ENCODE peak calls at places on chromosomes 13 and 19, in ten cellular contexts. One of them, this sample, is unnamed.
A peak's percentile ranks its signal among the peaks of the same experiment; 100 is the strongest.

GRCh38 chr13:30870049-30870884 is 35.8 kb upstream of the MEDAG start:
- DNase-seq in SK-N-SH: no peak
- DNase-seq in coronary artery: peak; percentile 95
- DNase-seq in lung: peak; percentile 57
- DNase-seq in WTC11: peak; percentile 83
- DNase-seq in foreskin fibroblast: peak; percentile 98
- DNase-seq in ovary: peak; percentile 92
- DNase-seq in MCF 10A: peak; percentile 73
- DNase-seq in left ventricle myocardium inferior: peak; percentile 64
- DNase-seq in PC-9: peak; percentile 78
- DNase-seq in this sample: no peak

GRCh38 chr13:109569938-109570711 is 216.3 kb downstream of the IRS2 start:
- DNase-seq in SK-N-SH: no peak
- DNase-seq in coronary artery: no peak
- DNase-seq in lung: no peak
- DNase-seq in WTC11: no peak
- DNase-seq in foreskin fibroblast: no peak
- DNase-seq in ovary: no peak
- DNase-seq in MCF 10A: no peak
- DNase-seq in left ventricle myocardium inferior: no peak
- DNase-seq in PC-9: no peak
- DNase-seq in this sample: no peak

GRCh38 chr13:28636677-28637317 is 22.1 kb upstream of the POMP start:
- DNase-seq in SK-N-SH: peak; percentile 64
- DNase-seq in coronary artery: no peak
- DNase-seq in lung: peak; percentile 58
- DNase-seq in WTC11: peak; percentile 68
- DNase-seq in foreskin fibroblast: peak; percentile 88
- DNase-seq in ovary: peak; percentile 41
- DNase-seq in MCF 10A: peak; percentile 75
- DNase-seq in left ventricle myocardium inferior: no peak
- DNase-seq in PC-9: peak; percentile 74
- DNase-seq in this sample: peak; percentile 69

GRCh38 chr19:6551607-6552450 is 21.0 kb downstream of the TNFSF9 start:
- DNase-seq in SK-N-SH: peak; percentile 70
- DNase-seq in coronary artery: no peak
- DNase-seq in lung: no peak
- DNase-seq in WTC11: peak; percentile 82
- DNase-seq in foreskin fibroblast: no peak
- DNase-seq in ovary: no peak
- DNase-seq in MCF 10A: no peak
- DNase-seq in left ventricle myocardium inferior: no peak
- DNase-seq in PC-9: no peak
- DNase-seq in this sample: no peak

GRCh38 chr13:106096661-106097092 is 438.8 kb downstream of the EFNB2 start:
- DNase-seq in SK-N-SH: no peak
- DNase-seq in coronary artery: no peak
- DNase-seq in lung: no peak
- DNase-seq in WTC11: no peak
- DNase-seq in foreskin fibroblast: peak; percentile 53
- DNase-seq in ovary: no peak
- DNase-seq in MCF 10A: peak; percentile 63
- DNase-seq in left ventricle myocardium inferior: no peak
- DNase-seq in PC-9: peak; percentile 97
- DNase-seq in this sample: no peak

GRCh38 chr19:3761382-3762129 is at the start of gene APBA3:
- DNase-seq in SK-N-SH: peak; percentile 96
- DNase-seq in coronary artery: peak; percentile 93
- DNase-seq in lung: peak; percentile 92
- DNase-seq in WTC11: peak; percentile 98
- DNase-seq in foreskin fibroblast: peak; percentile 95
- DNase-seq in ovary: peak; percentile 96
- DNase-seq in MCF 10A: peak; percentile 93
- DNase-seq in left ventricle myocardium inferior: peak; percentile 92
- DNase-seq in PC-9: peak; percentile 58
- DNase-seq in this sample: peak; percentile 98

GRCh38 chr13:110915874-110916670 is 1.2 kb upstream of the ANKRD10 start:
- DNase-seq in SK-N-SH: no peak
- DNase-seq in coronary artery: no peak
- DNase-seq in lung: no peak
- DNase-seq in WTC11: no peak
- DNase-seq in foreskin fibroblast: peak; percentile 55
- DNase-seq in ovary: no peak
- DNase-seq in MCF 10A: peak; percentile 7
- DNase-seq in left ventricle myocardium inferior: no peak
- DNase-seq in PC-9: peak; percentile 60
- DNase-seq in this sample: no peak

GRCh38 chr19:18044825-18045304 is 36.9 kb downstream of the ARRDC2 start:
- DNase-seq in SK-N-SH: no peak
- DNase-seq in coronary artery: peak; percentile 84
- DNase-seq in lung: peak; percentile 63
- DNase-seq in WTC11: peak; percentile 54
- DNase-seq in foreskin fibroblast: peak; percentile 79
- DNase-seq in ovary: peak; percentile 44
- DNase-seq in MCF 10A: peak; percentile 83
- DNase-seq in left ventricle myocardium inferior: peak; percentile 74
- DNase-seq in PC-9: peak; percentile 60
- DNase-seq in this sample: no peak

GRCh38 chr13:113732961-113733950 is 25.8 kb upstream of the TMEM255B start:
- DNase-seq in SK-N-SH: no peak
- DNase-seq in coronary artery: no peak
- DNase-seq in lung: no peak
- DNase-seq in WTC11: no peak
- DNase-seq in foreskin fibroblast: no peak
- DNase-seq in ovary: no peak
- DNase-seq in MCF 10A: no peak
- DNase-seq in left ventricle myocardium inferior: no peak
- DNase-seq in PC-9: no peak
- DNase-seq in this sample: no peak

GRCh38 chr13:66805657-66806056 is 424.5 kb downstream of the PCDH9 start:
- DNase-seq in SK-N-SH: no peak
- DNase-seq in coronary artery: no peak
- DNase-seq in lung: no peak
- DNase-seq in WTC11: no peak
- DNase-seq in foreskin fibroblast: peak; percentile 47
- DNase-seq in ovary: no peak
- DNase-seq in MCF 10A: peak; percentile 79
- DNase-seq in left ventricle myocardium inferior: no peak
- DNase-seq in PC-9: no peak
- DNase-seq in this sample: no peak

GRCh38 chr13:32849369-32849768 is 166.9 kb upstream of the KL start:
- DNase-seq in SK-N-SH: no peak
- DNase-seq in coronary artery: no peak
- DNase-seq in lung: no peak
- DNase-seq in WTC11: no peak
- DNase-seq in foreskin fibroblast: no peak
- DNase-seq in ovary: no peak
- DNase-seq in MCF 10A: no peak
- DNase-seq in left ventricle myocardium inferior: no peak
- DNase-seq in PC-9: no peak
- DNase-seq in this sample: no peak

GRCh38 chr13:99421758-99422555 is 79.3 kb upstream of the TM9SF2 start:
- DNase-seq in SK-N-SH: no peak
- DNase-seq in coronary artery: no peak
- DNase-seq in lung: no peak
- DNase-seq in WTC11: no peak
- DNase-seq in foreskin fibroblast: no peak
- DNase-seq in ovary: peak; percentile 12
- DNase-seq in MCF 10A: no peak
- DNase-seq in left ventricle myocardium inferior: no peak
- DNase-seq in PC-9: no peak
- DNase-seq in this sample: no peak

GRCh38 chr13:35475960-35476943 is at the start of gene MAB21L1:
- DNase-seq in SK-N-SH: peak; percentile 90
- DNase-seq in coronary artery: no peak
- DNase-seq in lung: no peak
- DNase-seq in WTC11: no peak
- DNase-seq in foreskin fibroblast: peak; percentile 97
- DNase-seq in ovary: no peak
- DNase-seq in MCF 10A: no peak
- DNase-seq in left ventricle myocardium inferior: no peak
- DNase-seq in PC-9: no peak
- DNase-seq in this sample: peak; percentile 48

GRCh38 chr13:83498486-83499190 is 383.6 kb downstream of the SLITRK1 start:
- DNase-seq in SK-N-SH: no peak
- DNase-seq in coronary artery: no peak
- DNase-seq in lung: no peak
- DNase-seq in WTC11: no peak
- DNase-seq in foreskin fibroblast: peak; percentile 69
- DNase-seq in ovary: no peak
- DNase-seq in MCF 10A: peak; percentile 70
- DNase-seq in left ventricle myocardium inferior: no peak
- DNase-seq in PC-9: peak; percentile 60
- DNase-seq in this sample: no peak

GRCh38 chr19:3404324-3405260 is 38.2 kb downstream of the NFIC start:
- DNase-seq in SK-N-SH: peak; percentile 66
- DNase-seq in coronary artery: peak; percentile 95
- DNase-seq in lung: peak; percentile 86
- DNase-seq in WTC11: no peak
- DNase-seq in foreskin fibroblast: peak; percentile 97
- DNase-seq in ovary: peak; percentile 93
- DNase-seq in MCF 10A: no peak
- DNase-seq in left ventricle myocardium inferior: peak; percentile 89
- DNase-seq in PC-9: no peak
- DNase-seq in this sample: no peak

DNA sequence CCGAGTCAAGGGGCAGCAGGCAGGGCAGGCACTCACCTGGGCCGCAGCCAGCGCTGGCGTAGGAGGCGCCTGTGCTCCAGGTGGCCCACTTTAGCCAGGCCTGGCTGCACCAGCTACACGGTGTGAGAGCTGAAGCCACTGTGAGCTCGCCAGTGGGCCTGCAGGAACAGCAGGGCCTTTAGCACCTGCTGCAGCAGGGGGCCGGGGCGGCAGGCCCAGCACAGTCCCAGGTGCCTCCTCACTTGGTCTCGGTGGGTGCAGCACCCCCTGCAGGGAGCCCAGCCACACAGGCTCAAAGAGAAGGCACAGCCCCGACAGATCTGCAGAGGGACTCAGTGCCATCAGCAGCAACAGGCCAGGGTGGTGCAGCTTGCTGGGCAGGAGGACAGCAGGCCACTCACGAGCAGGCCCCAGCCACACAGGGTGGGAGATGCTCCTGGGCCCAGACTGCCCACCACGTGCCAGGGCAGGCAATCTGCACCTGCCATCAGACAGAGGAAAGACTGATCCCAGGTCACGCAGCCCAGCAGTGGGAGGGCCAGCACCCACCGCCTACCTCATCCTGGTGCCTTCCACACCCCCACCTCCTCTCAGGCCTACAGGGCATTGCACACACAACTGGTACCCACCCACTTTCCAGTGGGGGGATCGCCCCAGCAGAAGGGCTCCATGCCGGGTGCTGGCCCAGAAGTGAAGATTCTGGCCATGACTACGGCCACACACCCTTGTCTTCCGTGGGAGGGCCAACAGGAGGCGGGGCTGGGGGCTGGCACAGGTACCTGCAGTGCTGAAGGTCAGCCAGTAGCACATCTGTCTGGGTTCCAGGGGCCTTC is 15.8 kb downstream of the ARHGAP33 start:
- DNase-seq in SK-N-SH: no peak
- DNase-seq in coronary artery: no peak
- DNase-seq in lung: no peak
- DNase-seq in WTC11: no peak
- DNase-seq in foreskin fibroblast: no peak
- DNase-seq in ovary: peak; percentile 40
- DNase-seq in MCF 10A: no peak
- DNase-seq in left ventricle myocardium inferior: no peak
- DNase-seq in PC-9: no peak
- DNase-seq in this sample: no peak
- TF ChIP-seq CTCF in SK-N-SH: peak; percentile 18
- TF ChIP-seq CTCF in coronary artery: no peak
- TF ChIP-seq CTCF in lung: no peak
- TF ChIP-seq CTCF in WTC11: no peak
- TF ChIP-seq CTCF in foreskin fibroblast: no peak
- TF ChIP-seq CTCF in ovary: no peak
- TF ChIP-seq CTCF in MCF 10A: no peak
- TF ChIP-seq CTCF in left ventricle myocardium inferior: peak; percentile 10
- TF ChIP-seq CTCF in PC-9: no peak
- TF ChIP-seq CTCF in this sample: peak; percentile 24

DNA sequence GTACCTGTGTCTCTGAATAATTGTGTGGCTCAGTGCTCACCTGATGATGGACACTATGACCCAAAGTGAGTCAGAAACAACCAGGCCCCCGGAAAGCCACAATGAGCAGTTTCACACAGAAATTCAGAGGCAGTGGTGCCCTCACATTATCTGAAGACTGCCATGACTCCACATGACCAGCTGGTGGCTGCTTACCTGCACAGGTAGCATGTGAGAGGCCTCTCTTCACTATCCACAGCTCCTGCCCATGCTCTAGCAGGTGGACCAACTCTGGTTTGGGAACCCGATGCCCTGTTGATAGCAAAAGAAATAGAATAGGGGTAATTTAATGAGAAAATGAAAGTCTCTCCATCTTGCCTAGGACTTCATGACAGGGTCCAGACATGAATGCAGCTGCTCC is 7.2 kb downstream of the ZNF550 start:
- DNase-seq in SK-N-SH: no peak
- DNase-seq in coronary artery: no peak
- DNase-seq in lung: no peak
- DNase-seq in WTC11: peak; percentile 12
- DNase-seq in foreskin fibroblast: no peak
- DNase-seq in ovary: no peak
- DNase-seq in MCF 10A: no peak
- DNase-seq in left ventricle myocardium inferior: no peak
- DNase-seq in PC-9: no peak
- DNase-seq in this sample: no peak
- TF ChIP-seq CTCF in SK-N-SH: no peak
- TF ChIP-seq CTCF in coronary artery: no peak
- TF ChIP-seq CTCF in lung: no peak
- TF ChIP-seq CTCF in WTC11: no peak
- TF ChIP-seq CTCF in foreskin fibroblast: no peak
- TF ChIP-seq CTCF in ovary: no peak
- TF ChIP-seq CTCF in MCF 10A: no peak
- TF ChIP-seq CTCF in left ventricle myocardium inferior: no peak
- TF ChIP-seq CTCF in PC-9: no peak
- TF ChIP-seq CTCF in this sample: no peak

GRCh38 chr19:8593931-8594330 is 16.6 kb downstream of the ADAMTS10 start:
- DNase-seq in SK-N-SH: no peak
- DNase-seq in coronary artery: no peak
- DNase-seq in lung: no peak
- DNase-seq in WTC11: no peak
- DNase-seq in foreskin fibroblast: no peak
- DNase-seq in ovary: no peak
- DNase-seq in MCF 10A: no peak
- DNase-seq in left ventricle myocardium inferior: no peak
- DNase-seq in PC-9: no peak
- DNase-seq in this sample: no peak
- TF ChIP-seq CTCF in SK-N-SH: peak; percentile 41
- TF ChIP-seq CTCF in coronary artery: no peak
- TF ChIP-seq CTCF in lung: no peak
- TF ChIP-seq CTCF in WTC11: no peak
- TF ChIP-seq CTCF in foreskin fibroblast: no peak
- TF ChIP-seq CTCF in ovary: no peak
- TF ChIP-seq CTCF in MCF 10A: no peak
- TF ChIP-seq CTCF in left ventricle myocardium inferior: peak; percentile 30
- TF ChIP-seq CTCF in PC-9: peak; percentile 48
- TF ChIP-seq CTCF in this sample: peak; percentile 37

GRCh38 chr19:56191115-56191514 is 6.5 kb downstream of the ZSCAN5B start:
- DNase-seq in SK-N-SH: no peak
- DNase-seq in coronary artery: no peak
- DNase-seq in lung: no peak
- DNase-seq in WTC11: peak; percentile 65
- DNase-seq in foreskin fibroblast: no peak
- DNase-seq in ovary: no peak
- DNase-seq in MCF 10A: no peak
- DNase-seq in left ventricle myocardium inferior: no peak
- DNase-seq in PC-9: no peak
- DNase-seq in this sample: no peak
- TF ChIP-seq CTCF in SK-N-SH: no peak
- TF ChIP-seq CTCF in coronary artery: no peak
- TF ChIP-seq CTCF in lung: no peak
- TF ChIP-seq CTCF in WTC11: no peak
- TF ChIP-seq CTCF in foreskin fibroblast: no peak
- TF ChIP-seq CTCF in ovary: no peak
- TF ChIP-seq CTCF in MCF 10A: no peak
- TF ChIP-seq CTCF in left ventricle myocardium inferior: no peak
- TF ChIP-seq CTCF in PC-9: no peak
- TF ChIP-seq CTCF in this sample: no peak